ENCODE peak calls at places on chromosomes 12 and 14, in six cellular contexts. O is lower lobe of right lung, N is GM23248, B is spleen, C is fibroblast of lung, S is A673. V is an unnamed sample. For H3K4me1 and H3K27me3, the result is how much of the 10 kb centered on the place peaks cover.

GRCh38 chr14:34873591-34874385 is 1.4 kb downstream of the BAZ1A start:
- DNase-seq in O (peak), N (peak), B (peak), C (peak), S (peak), V (peak)

GRCh38 chr12:15662303-15662980 is 126.7 kb downstream of the EPS8 start:
- DNase-seq in O (no peak), N (peak), B (no peak), C (peak), S (peak), V (no peak)

GRCh38 chr14:74429221-74429691 is 3.2 kb upstream of the SYNDIG1L start:
- DNase-seq in O (no peak), N (no peak), B (no peak), C (no peak), S (no peak), V (no peak)

GRCh38 chr12:105931104-105931503 is 207.7 kb downstream of the NUAK1 start:
- DNase-seq in O (no peak), N (no peak), B (no peak), C (no peak), S (no peak), V (no peak)

GRCh38 chr14:102218688-102219087 is 79.0 kb downstream of the WDR20 start:
- DNase-seq in O (no peak), N (no peak), B (no peak), C (no peak), S (no peak), V (no peak)

GRCh38 chr12:92061061-92061460 is 84.6 kb downstream of the BTG1 start:
- DNase-seq in O (no peak), N (no peak), B (no peak), C (no peak), S (no peak), V (no peak)

GRCh38 chr14:51093371-51094281 is 1.3 kb downstream of the TRIM9 start:
- DNase-seq in O (no peak), N (no peak), B (peak), C (peak), S (peak), V (no peak)

GRCh38 chr12:1918081-1918874 is at the start of gene CACNA2D4:
- DNase-seq in O (peak), N (no peak), B (peak), C (no peak), S (peak), V (peak)

GRCh38 chr14:29376251-29376650 is 551.4 kb downstream of the PRKD1 start:
- DNase-seq in O (no peak), N (no peak), B (no peak), C (no peak), S (no peak), V (no peak)

GRCh38 chr14:104086661-104087461 is 1.4 kb downstream of the ASPG start:
- DNase-seq in O (no peak), N (no peak), B (no peak), C (no peak), S (no peak), V (no peak)

GRCh38 chr14:55274144-55274543 is 2.9 kb downstream of the FBXO34 start:
- DNase-seq in O (no peak), N (no peak), B (no peak), C (no peak), S (no peak), V (peak)

GRCh38 chr12:73984552-73984951 is 553.1 kb upstream of the ATXN7L3B start:
- DNase-seq in O (no peak), N (no peak), B (no peak), C (no peak), S (no peak), V (no peak)

GRCh38 chr14:92510972-92511371 is 2.6 kb upstream of the RIN3 start:
- DNase-seq in O (no peak), N (no peak), B (peak), C (no peak), S (no peak), V (no peak)

GRCh38 chr12:113241191-113242017 is 20.1 kb downstream of the TPCN1 start:
- DNase-seq in O (no peak), N (peak), B (peak), C (peak), S (no peak), V (peak)

GRCh38 chr12:915090-915489 is 34.4 kb downstream of the RAD52 start:
- DNase-seq in O (no peak), N (no peak), B (no peak), C (no peak), S (no peak), V (no peak)

GRCh38 chr12:57016348-57016747 is at the start of gene TAC3:
- DNase-seq in O (no peak), N (no peak), B (no peak), C (no peak), S (no peak), V (no peak)

GRCh38 chr12:49105504-49106120 is 5.0 kb downstream of the LMBR1L start:
- DNase-seq in O (no peak), N (peak), B (no peak), C (no peak), S (no peak), V (no peak)

GRCh38 chr12:49110191-49111155 is at the start of gene LMBR1L:
- DNase-seq in O (peak), N (peak), B (peak), C (peak), S (peak), V (peak)

GRCh38 chr12:49111206-49111605 is 559 bp upstream of the LMBR1L start:
- DNase-seq in O (no peak), N (peak), B (no peak), C (no peak), S (no peak), V (no peak)

GRCh38 chr12:49108958-49109404 is 1.7 kb downstream of the LMBR1L start:
- DNase-seq in O (peak), N (peak), B (no peak), C (peak), S (no peak), V (no peak)

GRCh38 chr12:49109631-49110172 is 945 bp downstream of the LMBR1L start:
- DNase-seq in O (no peak), N (no peak), B (no peak), C (no peak), S (no peak), V (no peak)
- H3K27ac ChIP-seq in O (peak), N (peak), B (peak), C (peak), S (no peak), V (no peak)

DNA sequence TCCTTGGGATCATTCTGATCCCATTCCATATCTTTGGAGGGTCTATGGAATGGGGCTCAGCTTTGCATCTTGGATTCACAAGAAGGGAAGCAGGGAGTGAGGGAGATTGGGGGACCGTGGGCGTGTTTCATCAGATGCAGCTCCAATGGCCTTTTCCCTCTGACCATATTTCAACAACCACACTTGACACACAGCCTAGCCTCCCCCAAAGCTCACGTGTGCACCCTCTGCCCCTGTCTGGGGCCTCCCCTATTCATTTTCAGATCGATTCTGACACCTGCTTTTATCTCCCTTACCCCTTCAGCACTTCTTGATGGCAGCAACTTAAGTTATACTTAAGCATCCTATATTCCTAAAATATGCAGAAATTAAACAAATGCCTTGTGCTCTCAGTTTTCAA is 126.6 kb downstream of the CHST11 start:
- DNase-seq in O (no peak), N (no peak), B (no peak), C (no peak), S (no peak), V (no peak)
- H3K4me1 ChIP-seq in O (under half), N (under half), B (under half), C (under half), S (under half), V (under half)

GRCh38 chr14:47678157-47678556 is 2.8 kb upstream of the MDGA2 start:
- DNase-seq in O (no peak), N (no peak), B (no peak), C (no peak), S (no peak), V (no peak)
- H3K27me3 ChIP-seq in O (under half), N (under half), B (under half), C (under half), S (half or more), V (under half)

GRCh38 chr12:52216107-52216506 is 16.9 kb upstream of the KRT7 start:
- DNase-seq in O (peak), N (no peak), B (peak), C (no peak), S (no peak), V (peak)
- H3K27ac ChIP-seq in O (peak), N (no peak), B (no peak), C (no peak), S (no peak), V (peak)

GRCh38 chr12:47206450-47206830 is 126.7 kb upstream of the AMIGO2 start:
- DNase-seq in O (no peak), N (no peak), B (no peak), C (no peak), S (no peak), V (no peak)
- H3K4me1 ChIP-seq in O (under half), N (under half), B (half or more), C (under half), S (under half), V (under half)

GRCh38 chr14:37590810-37591139 is 4.3 kb downstream of the FOXA1 start:
- DNase-seq in O (no peak), N (no peak), B (no peak), C (no peak), S (no peak), V (no peak)

GRCh38 chr14:37587881-37588666 is 7.0 kb downstream of the FOXA1 start:
- DNase-seq in O (no peak), N (peak), B (no peak), C (no peak), S (no peak), V (peak)

GRCh38 chr14:37588667-37588955 is 6.4 kb downstream of the FOXA1 start:
- DNase-seq in O (no peak), N (no peak), B (no peak), C (no peak), S (no peak), V (no peak)

GRCh38 chr14:37590096-37590809 is 4.8 kb downstream of the FOXA1 start:
- DNase-seq in O (no peak), N (no peak), B (no peak), C (no peak), S (no peak), V (no peak)

DNA sequence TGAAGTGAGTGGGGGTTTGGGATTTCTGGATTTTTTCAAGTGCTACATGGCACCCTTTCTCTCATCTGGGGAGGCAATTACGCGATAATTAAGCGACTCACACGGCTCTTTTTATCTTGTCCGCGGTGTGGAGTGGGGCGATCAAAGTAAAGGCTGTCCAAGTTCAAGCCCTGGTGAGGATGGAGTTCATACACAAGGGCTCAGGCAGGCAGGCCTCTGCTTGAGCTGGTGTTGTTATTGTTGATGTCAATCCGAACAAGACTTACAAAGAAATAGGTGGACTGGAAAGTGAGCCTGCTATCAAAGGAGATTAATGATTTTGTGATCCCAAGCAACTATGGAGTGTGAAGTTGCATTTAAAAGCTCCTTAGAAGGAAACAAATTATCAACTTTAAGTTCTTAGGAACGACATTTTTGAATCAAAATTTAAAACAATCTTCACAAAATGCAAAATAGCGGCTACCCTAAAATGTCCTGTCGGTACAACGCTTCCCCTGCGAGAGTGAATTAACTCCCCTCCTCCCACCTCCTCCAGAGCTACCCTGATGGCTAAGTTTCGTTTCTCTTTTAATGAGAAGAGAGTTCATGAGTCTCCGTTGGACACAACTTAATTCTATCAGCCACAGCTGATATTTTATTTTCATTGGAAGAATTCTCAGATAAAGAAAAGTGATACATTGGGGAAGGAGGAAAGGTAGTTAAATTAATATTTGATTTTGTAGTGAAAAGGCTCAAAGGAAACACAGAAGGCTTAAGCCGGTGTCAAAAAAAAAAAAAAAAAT is 5.9 kb downstream of the FOXA1 start:
- DNase-seq in O (no peak), N (no peak), B (no peak), C (no peak), S (no peak), V (no peak)
- H3K27me3 ChIP-seq in O (half or more), N (half or more), B (half or more), C (half or more), S (half or more), V (under half)

DNA sequence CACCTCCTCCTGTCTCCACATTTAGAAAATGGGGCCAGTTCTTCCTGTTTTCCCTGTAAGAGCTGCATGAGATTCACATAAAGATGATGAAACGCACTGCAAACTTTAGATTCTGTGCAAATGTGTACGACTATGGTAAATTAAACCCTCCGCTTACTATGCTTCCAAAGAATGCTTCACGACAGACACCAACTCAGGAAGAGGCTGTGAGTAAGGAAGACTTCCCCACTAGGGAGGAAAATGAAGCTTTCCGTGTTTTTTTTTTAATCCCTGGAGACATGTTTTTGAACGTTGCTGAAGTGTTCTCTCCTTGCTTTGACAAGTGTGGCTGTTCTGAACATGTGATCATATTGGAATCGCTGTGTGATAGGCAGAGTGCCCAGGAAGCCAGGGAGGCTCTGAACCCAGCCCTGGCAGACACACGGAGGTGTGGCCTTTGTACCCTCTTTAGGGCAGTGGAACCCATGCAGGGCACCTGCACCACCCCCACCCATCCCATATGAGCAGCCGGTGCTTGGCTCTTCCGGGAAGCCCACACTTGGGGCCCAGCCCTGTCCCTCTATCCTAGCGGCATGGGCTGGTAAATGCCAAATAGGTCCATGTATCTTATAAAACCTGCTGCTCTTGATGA is 7.5 kb upstream of the SYNE3 start:
- DNase-seq in O (peak), N (peak), B (no peak), C (peak), S (peak), V (no peak)
- H3K27ac ChIP-seq in O (peak), N (peak), B (peak), C (peak), S (peak), V (no peak)

GRCh38 chr12:121288941-121289340 is 7.6 kb downstream of the CAMKK2 start:
- DNase-seq in O (no peak), N (no peak), B (no peak), C (peak), S (no peak), V (no peak)
- H3K4me1 ChIP-seq in O (half or more), N (under half), B (half or more), C (under half), S (under half), V (under half)

GRCh38 chr12:48022676-48023385 is 18.6 kb upstream of the COL2A1 start:
- DNase-seq in O (no peak), N (no peak), B (no peak), C (no peak), S (no peak), V (no peak)

GRCh38 chr12:48024735-48025134 is 20.5 kb upstream of the COL2A1 start:
- DNase-seq in O (no peak), N (no peak), B (no peak), C (no peak), S (no peak), V (no peak)

GRCh38 chr12:48021485-48022179 is 17.4 kb upstream of the COL2A1 start:
- DNase-seq in O (no peak), N (no peak), B (no peak), C (no peak), S (no peak), V (peak)

GRCh38 chr12:48022180-48022521 is 17.9 kb upstream of the COL2A1 start:
- DNase-seq in O (no peak), N (no peak), B (no peak), C (no peak), S (no peak), V (no peak)

GRCh38 chr12:48023386-48023785 is 19.1 kb upstream of the COL2A1 start:
- DNase-seq in O (no peak), N (no peak), B (no peak), C (no peak), S (no peak), V (peak)
- H3K27me3 ChIP-seq in O (under half), N (under half), B (under half), C (under half), S (under half), V (under half)

V was measured in SJCRH30.